ENCODE peak calls at places on chromosomes 3 and 15, in five cellular contexts. One of them, this sample, is unnamed.

GRCh38 chr3:48595075-48595525 is at the start of gene COL7A1:
- DNase-seq in cardiac fibroblast: no peak
- DNase-seq in astrocyte of the cerebellum: no peak
- DNase-seq in GM23338: peak; percentile 68
- DNase-seq in CD4-positive, alpha-beta memory T cell: no peak
- DNase-seq in this sample: no peak

GRCh38 chr3:84906065-84906464 is 52.7 kb upstream of the CADM2 start:
- DNase-seq in GM23338: no peak
- DNase-seq in astrocyte of the cerebellum: no peak
- DNase-seq in cardiac fibroblast: no peak
- DNase-seq in CD4-positive, alpha-beta memory T cell: no peak
- DNase-seq in this sample: no peak

GRCh38 chr3:123361019-123361418 is 87.9 kb downstream of the ADCY5 start:
- DNase-seq in GM23338: peak; percentile 56
- DNase-seq in CD4-positive, alpha-beta memory T cell: no peak
- DNase-seq in cardiac fibroblast: no peak
- DNase-seq in astrocyte of the cerebellum: no peak
- DNase-seq in this sample: no peak

GRCh38 chr3:38353151-38353550 is 6.6 kb downstream of the XYLB start:
- DNase-seq in cardiac fibroblast: peak; percentile 36
- DNase-seq in astrocyte of the cerebellum: no peak
- DNase-seq in GM23338: no peak
- DNase-seq in CD4-positive, alpha-beta memory T cell: no peak
- DNase-seq in this sample: no peak

GRCh38 chr3:10783360-10784346 is 32.4 kb upstream of the SLC6A11 start:
- DNase-seq in GM23338: peak; percentile 78
- DNase-seq in astrocyte of the cerebellum: no peak
- DNase-seq in CD4-positive, alpha-beta memory T cell: peak; percentile 16
- DNase-seq in cardiac fibroblast: peak; percentile 24
- DNase-seq in this sample: no peak

GRCh38 chr3:13332158-13332557 is 88.0 kb downstream of the NUP210 start:
- DNase-seq in cardiac fibroblast: no peak
- DNase-seq in GM23338: no peak
- DNase-seq in astrocyte of the cerebellum: no peak
- DNase-seq in CD4-positive, alpha-beta memory T cell: no peak
- DNase-seq in this sample: no peak

GRCh38 chr3:112770026-112770626 is 76.5 kb downstream of the CD200R1L start:
- DNase-seq in CD4-positive, alpha-beta memory T cell: no peak
- DNase-seq in GM23338: peak; percentile 74
- DNase-seq in astrocyte of the cerebellum: no peak
- DNase-seq in cardiac fibroblast: peak; percentile 76
- DNase-seq in this sample: no peak

GRCh38 chr3:94500146-94500545 is 437.3 kb downstream of the NSUN3 start:
- DNase-seq in CD4-positive, alpha-beta memory T cell: no peak
- DNase-seq in astrocyte of the cerebellum: no peak
- DNase-seq in GM23338: no peak
- DNase-seq in cardiac fibroblast: no peak
- DNase-seq in this sample: no peak

GRCh38 chr3:46970391-46971091 is 6.0 kb downstream of the CCDC12 start:
- DNase-seq in astrocyte of the cerebellum: no peak
- DNase-seq in cardiac fibroblast: peak; percentile 62
- DNase-seq in CD4-positive, alpha-beta memory T cell: no peak
- DNase-seq in GM23338: no peak
- DNase-seq in this sample: peak; percentile 48

GRCh38 chr3:107117922-107118576 is 259.2 kb upstream of the CCDC54 start:
- DNase-seq in astrocyte of the cerebellum: peak; percentile 77
- DNase-seq in CD4-positive, alpha-beta memory T cell: no peak
- DNase-seq in cardiac fibroblast: peak; percentile 90
- DNase-seq in GM23338: peak; percentile 86
- DNase-seq in this sample: peak; percentile 18

GRCh38 chr15:57551717-57552677 is 39.7 kb upstream of the MYZAP start:
- DNase-seq in astrocyte of the cerebellum: peak; percentile 70
- DNase-seq in CD4-positive, alpha-beta memory T cell: no peak
- DNase-seq in cardiac fibroblast: peak; percentile 90
- DNase-seq in GM23338: peak; percentile 89
- DNase-seq in this sample: peak; percentile 70

GRCh38 chr3:155382396-155383042 is 89.0 kb upstream of the STRIT1 start:
- DNase-seq in astrocyte of the cerebellum: peak; percentile 52
- DNase-seq in cardiac fibroblast: peak; percentile 63
- DNase-seq in GM23338: peak; percentile 91
- DNase-seq in CD4-positive, alpha-beta memory T cell: no peak
- DNase-seq in this sample: no peak

GRCh38 chr3:138778643-138779042 is 56.1 kb downstream of the PIK3CB start:
- DNase-seq in astrocyte of the cerebellum: no peak
- DNase-seq in GM23338: no peak
- DNase-seq in cardiac fibroblast: no peak
- DNase-seq in CD4-positive, alpha-beta memory T cell: no peak
- DNase-seq in this sample: no peak

GRCh38 chr3:10957976-10958749 is 34.4 kb upstream of the SLC6A1 start:
- DNase-seq in GM23338: no peak
- DNase-seq in astrocyte of the cerebellum: no peak
- DNase-seq in cardiac fibroblast: peak; percentile 39
- DNase-seq in CD4-positive, alpha-beta memory T cell: no peak
- DNase-seq in this sample: no peak

GRCh38 chr3:13346481-13347389 is 73.4 kb downstream of the NUP210 start:
- DNase-seq in cardiac fibroblast: peak; percentile 7
- DNase-seq in GM23338: peak; percentile 78
- DNase-seq in CD4-positive, alpha-beta memory T cell: peak; percentile 82
- DNase-seq in astrocyte of the cerebellum: no peak
- DNase-seq in this sample: no peak

GRCh38 chr15:27770086-27770607 is 329.0 kb downstream of the OCA2 start:
- DNase-seq in astrocyte of the cerebellum: no peak
- DNase-seq in GM23338: no peak
- DNase-seq in cardiac fibroblast: no peak
- DNase-seq in CD4-positive, alpha-beta memory T cell: no peak
- DNase-seq in this sample: no peak

GRCh38 chr15:45328663-45329062 is 49.7 kb downstream of the GATM start:
- DNase-seq in GM23338: peak; percentile 18
- DNase-seq in CD4-positive, alpha-beta memory T cell: no peak
- DNase-seq in astrocyte of the cerebellum: no peak
- DNase-seq in cardiac fibroblast: no peak
- DNase-seq in this sample: no peak

GRCh38 chr3:149080699-149081091 is 5.6 kb downstream of the HLTF start:
- DNase-seq in CD4-positive, alpha-beta memory T cell: no peak
- DNase-seq in GM23338: no peak
- DNase-seq in cardiac fibroblast: peak; percentile 67
- DNase-seq in astrocyte of the cerebellum: no peak
- DNase-seq in this sample: no peak

GRCh38 chr3:155908086-155908485 is 37.6 kb downstream of the GMPS start:
- DNase-seq in CD4-positive, alpha-beta memory T cell: peak; percentile 12
- DNase-seq in cardiac fibroblast: no peak
- DNase-seq in astrocyte of the cerebellum: no peak
- DNase-seq in GM23338: peak; percentile 46
- DNase-seq in this sample: no peak

GRCh38 chr3:100708644-100708988 is 678 bp upstream of the TFG start:
- DNase-seq in CD4-positive, alpha-beta memory T cell: peak; percentile 0
- DNase-seq in cardiac fibroblast: no peak
- DNase-seq in astrocyte of the cerebellum: no peak
- DNase-seq in GM23338: no peak
- DNase-seq in this sample: no peak

GRCh38 chr3:8536106-8537052 is 34.8 kb downstream of the LMCD1 start:
- DNase-seq in cardiac fibroblast: peak; percentile 70
- DNase-seq in astrocyte of the cerebellum: peak; percentile 53
- DNase-seq in CD4-positive, alpha-beta memory T cell: no peak
- DNase-seq in GM23338: peak; percentile 19
- DNase-seq in this sample: no peak

GRCh38 chr3:126130081-126130855 is 46.3 kb upstream of the SLC41A3 start:
- DNase-seq in astrocyte of the cerebellum: no peak
- DNase-seq in cardiac fibroblast: no peak
- DNase-seq in GM23338: no peak
- DNase-seq in CD4-positive, alpha-beta memory T cell: no peak
- DNase-seq in this sample: no peak

GRCh38 chr3:15646924-15647511 is 45.5 kb downstream of the BTD start:
- DNase-seq in CD4-positive, alpha-beta memory T cell: no peak
- DNase-seq in GM23338: no peak
- DNase-seq in cardiac fibroblast: peak; percentile 97
- DNase-seq in astrocyte of the cerebellum: peak; percentile 99
- DNase-seq in this sample: peak; percentile 96

GRCh38 chr3:82462977-82463376 is 701.5 kb upstream of the GBE1 start:
- DNase-seq in GM23338: no peak
- DNase-seq in astrocyte of the cerebellum: no peak
- DNase-seq in CD4-positive, alpha-beta memory T cell: no peak
- DNase-seq in cardiac fibroblast: no peak
- DNase-seq in this sample: no peak

GRCh38 chr3:10299679-10300078 is 6.9 kb upstream of the GHRL start:
- DNase-seq in astrocyte of the cerebellum: no peak
- DNase-seq in GM23338: no peak
- DNase-seq in CD4-positive, alpha-beta memory T cell: no peak
- DNase-seq in cardiac fibroblast: no peak
- DNase-seq in this sample: no peak

GRCh38 chr15:82548700-82549099 is 8.4 kb upstream of the RPS17 start:
- DNase-seq in CD4-positive, alpha-beta memory T cell: no peak
- DNase-seq in cardiac fibroblast: no peak
- DNase-seq in GM23338: no peak
- DNase-seq in astrocyte of the cerebellum: no peak
- DNase-seq in this sample: no peak

GRCh38 chr3:106329505-106329904 is 460.7 kb upstream of the CBLB start:
- DNase-seq in astrocyte of the cerebellum: no peak
- DNase-seq in cardiac fibroblast: no peak
- DNase-seq in CD4-positive, alpha-beta memory T cell: no peak
- DNase-seq in GM23338: no peak
- DNase-seq in this sample: no peak

GRCh38 chr15:38610748-38611147 is 46.1 kb upstream of the RASGRP1 start:
- DNase-seq in astrocyte of the cerebellum: no peak
- DNase-seq in cardiac fibroblast: no peak
- DNase-seq in GM23338: no peak
- DNase-seq in CD4-positive, alpha-beta memory T cell: peak; percentile 45
- DNase-seq in this sample: no peak

GRCh38 chr3:188817103-188817919 is 354.5 kb upstream of the TPRG1 start:
- DNase-seq in cardiac fibroblast: no peak
- DNase-seq in CD4-positive, alpha-beta memory T cell: no peak
- DNase-seq in GM23338: no peak
- DNase-seq in astrocyte of the cerebellum: no peak
- DNase-seq in this sample: no peak